ENCODE peak calls at places on chromosomes 3 and 15, in five cellular contexts. One of them, this sample, is unnamed.

GRCh38 chr15:101310163-101310480 is 15.1 kb upstream of the SNRPA1 start:
- DNase-seq in SW 1271: no peak
- DNase-seq in stimulated activated CD8-positive, alpha-beta memory T cell treated with anti-CD3 and anti-CD28 coated beads, Interleukin-2, amount 100 ng/mL, for 48 hours: no peak
- DNase-seq in anterior cingulate cortex: no peak
- DNase-seq in SK-N-SH: no peak
- DNase-seq in this sample: no peak

GRCh38 chr3:99522147-99522546 is 116.2 kb upstream of the COL8A1 start:
- DNase-seq in SW 1271: no peak
- DNase-seq in stimulated activated CD8-positive, alpha-beta memory T cell treated with anti-CD3 and anti-CD28 coated beads, Interleukin-2, amount 100 ng/mL, for 48 hours: no peak
- DNase-seq in anterior cingulate cortex: no peak
- DNase-seq in SK-N-SH: no peak
- DNase-seq in this sample: no peak

GRCh38 chr3:177211503-177212277 is 14.4 kb upstream of the TBL1XR1 start:
- DNase-seq in SW 1271: no peak
- DNase-seq in stimulated activated CD8-positive, alpha-beta memory T cell treated with anti-CD3 and anti-CD28 coated beads, Interleukin-2, amount 100 ng/mL, for 48 hours: no peak
- DNase-seq in anterior cingulate cortex: no peak
- DNase-seq in SK-N-SH: no peak
- DNase-seq in this sample: no peak

GRCh38 chr3:70618151-70618550 is 305.7 kb upstream of the MDFIC2 start:
- DNase-seq in SW 1271: no peak
- DNase-seq in stimulated activated CD8-positive, alpha-beta memory T cell treated with anti-CD3 and anti-CD28 coated beads, Interleukin-2, amount 100 ng/mL, for 48 hours: no peak
- DNase-seq in anterior cingulate cortex: no peak
- DNase-seq in SK-N-SH: no peak
- DNase-seq in this sample: no peak

GRCh38 chr3:41117398-41117870 is 81.9 kb upstream of the CTNNB1 start:
- DNase-seq in SW 1271: peak
- DNase-seq in stimulated activated CD8-positive, alpha-beta memory T cell treated with anti-CD3 and anti-CD28 coated beads, Interleukin-2, amount 100 ng/mL, for 48 hours: peak
- DNase-seq in anterior cingulate cortex: peak
- DNase-seq in SK-N-SH: no peak
- DNase-seq in this sample: peak

GRCh38 chr3:124296416-124296815 is 304.5 kb upstream of the ROPN1 start:
- DNase-seq in SW 1271: no peak
- DNase-seq in stimulated activated CD8-positive, alpha-beta memory T cell treated with anti-CD3 and anti-CD28 coated beads, Interleukin-2, amount 100 ng/mL, for 48 hours: no peak
- DNase-seq in anterior cingulate cortex: no peak
- DNase-seq in SK-N-SH: no peak
- DNase-seq in this sample: no peak

GRCh38 chr3:195896361-195897080 is 11.8 kb downstream of the TNK2 start:
- DNase-seq in SW 1271: peak
- DNase-seq in stimulated activated CD8-positive, alpha-beta memory T cell treated with anti-CD3 and anti-CD28 coated beads, Interleukin-2, amount 100 ng/mL, for 48 hours: no peak
- DNase-seq in anterior cingulate cortex: peak
- DNase-seq in SK-N-SH: peak
- DNase-seq in this sample: no peak

GRCh38 chr3:58021072-58021959 is 13.1 kb downstream of the FLNB start:
- DNase-seq in SW 1271: no peak
- DNase-seq in stimulated activated CD8-positive, alpha-beta memory T cell treated with anti-CD3 and anti-CD28 coated beads, Interleukin-2, amount 100 ng/mL, for 48 hours: no peak
- DNase-seq in anterior cingulate cortex: no peak
- DNase-seq in SK-N-SH: no peak
- DNase-seq in this sample: no peak

This sample was measured in glomerular endothelial cell.